ENCODE peak calls at places on chromosome 22, in four cellular contexts. O, P, K and G are unnamed samples.

GRCh38 chr22:17797721-17798559 is 23.7 kb upstream of the BID start:
- DNase-seq in K (no peak), P (peak; percentile 95), O (no peak), G (peak; percentile 70)

GRCh38 chr22:35963237-35963810 is 65.3 kb downstream of the RBFOX2 start:
- DNase-seq in O (no peak), P (no peak), K (no peak), G (no peak)

GRCh38 chr22:48651981-48652538 is 1175.6 kb downstream of the BRD1 start:
- DNase-seq in P (no peak), O (no peak), K (no peak), G (no peak)

GRCh38 chr22:32477608-32478007 is 3.0 kb downstream of the FBXO7 start:
- DNase-seq in O (no peak), K (no peak), P (no peak), G (no peak)

GRCh38 chr22:41367039-41367679 is 14.6 kb upstream of the TEF start:
- DNase-seq in O (peak; percentile 80), P (no peak), K (no peak), G (no peak)

GRCh38 chr22:42365942-42366660 is 66.1 kb downstream of the NFAM1 start:
- DNase-seq in K (no peak), O (no peak), P (no peak), G (no peak)

GRCh38 chr22:34814260-34814659 is 251.7 kb upstream of the ISX start:
- DNase-seq in P (no peak), K (no peak), O (peak; percentile 10), G (no peak)

GRCh38 chr22:47396105-47396504 is 633.7 kb downstream of the TBC1D22A start:
- DNase-seq in O (no peak), P (no peak), K (no peak), G (no peak)

GRCh38 chr22:43533131-43533530 is 121.3 kb downstream of the MPPED1 start:
- DNase-seq in P (no peak), O (no peak), K (no peak), G (no peak)

GRCh38 chr22:40203568-40203967 is 25.8 kb downstream of the TNRC6B start:
- DNase-seq in O (no peak), P (no peak), K (no peak), G (no peak)

GRCh38 chr22:29079218-29079901 is 6.5 kb downstream of the KREMEN1 start:
- DNase-seq in O (no peak), P (no peak), K (no peak), G (no peak)

GRCh38 chr22:48464246-48464645 is 1363.4 kb downstream of the BRD1 start:
- DNase-seq in O (no peak), P (no peak), K (no peak), G (no peak)

GRCh38 chr22:40202225-40202944 is 24.7 kb downstream of the TNRC6B start:
- DNase-seq in O (no peak), P (no peak), K (no peak), G (no peak)

GRCh38 chr22:47190276-47190956 is 428.0 kb downstream of the TBC1D22A start:
- DNase-seq in O (no peak), P (no peak), K (no peak), G (no peak)

GRCh38 chr22:22059476-22060002 is 77.0 kb upstream of the TOP3B start:
- DNase-seq in K (no peak), P (no peak), O (no peak), G (no peak)

GRCh38 chr22:46508391-46508999 is 28.9 kb downstream of the CELSR1 start:
- DNase-seq in P (no peak), K (no peak), O (no peak), G (no peak)

GRCh38 chr22:17486719-17487118 is 76.6 kb upstream of the SLC25A18 start:
- DNase-seq in K (no peak), P (no peak), O (no peak), G (no peak)

GRCh38 chr22:16608931-16609330 is 16.3 kb upstream of the CCT8L2 start:
- DNase-seq in K (no peak), O (no peak), P (no peak), G (no peak)

GRCh38 chr22:42172385-42173172 is 42.0 kb upstream of the CYP2D6 start:
- DNase-seq in O (peak; percentile 74), K (no peak), P (no peak), G (no peak)

GRCh38 chr22:42688241-42688913 is 32.3 kb downstream of the A4GALT start:
- DNase-seq in P (no peak), K (no peak), O (peak; percentile 57), G (no peak)

GRCh38 chr22:34960005-34960404 is 106.0 kb upstream of the ISX start:
- DNase-seq in P (no peak), K (no peak), O (no peak), G (no peak)

GRCh38 chr22:32255726-32256125 is 579 bp upstream of the SLC5A4 start:
- DNase-seq in O (no peak), P (no peak), K (no peak), G (no peak)

GRCh38 chr22:35399114-35399677 is 744 bp upstream of the MCM5 start:
- DNase-seq in P (no peak), O (no peak), K (no peak), G (no peak)

GRCh38 chr22:22408731-22409696 is 99.5 kb downstream of the ZNF280B start:
- DNase-seq in P (no peak), O (peak; percentile 45), K (no peak), G (peak; percentile 33)

GRCh38 chr22:22045576-22046335 is 63.2 kb upstream of the TOP3B start:
- DNase-seq in K (no peak), P (no peak), O (no peak), G (no peak)

GRCh38 chr22:22030493-22031182 is 48.1 kb upstream of the TOP3B start:
- DNase-seq in K (no peak), O (peak; percentile 13), P (peak; percentile 84), G (peak; percentile 41)

GRCh38 chr22:29744902-29745301 is 21.9 kb downstream of the ZMAT5 start:
- DNase-seq in O (no peak), K (no peak), P (no peak), G (no peak)

DNA sequence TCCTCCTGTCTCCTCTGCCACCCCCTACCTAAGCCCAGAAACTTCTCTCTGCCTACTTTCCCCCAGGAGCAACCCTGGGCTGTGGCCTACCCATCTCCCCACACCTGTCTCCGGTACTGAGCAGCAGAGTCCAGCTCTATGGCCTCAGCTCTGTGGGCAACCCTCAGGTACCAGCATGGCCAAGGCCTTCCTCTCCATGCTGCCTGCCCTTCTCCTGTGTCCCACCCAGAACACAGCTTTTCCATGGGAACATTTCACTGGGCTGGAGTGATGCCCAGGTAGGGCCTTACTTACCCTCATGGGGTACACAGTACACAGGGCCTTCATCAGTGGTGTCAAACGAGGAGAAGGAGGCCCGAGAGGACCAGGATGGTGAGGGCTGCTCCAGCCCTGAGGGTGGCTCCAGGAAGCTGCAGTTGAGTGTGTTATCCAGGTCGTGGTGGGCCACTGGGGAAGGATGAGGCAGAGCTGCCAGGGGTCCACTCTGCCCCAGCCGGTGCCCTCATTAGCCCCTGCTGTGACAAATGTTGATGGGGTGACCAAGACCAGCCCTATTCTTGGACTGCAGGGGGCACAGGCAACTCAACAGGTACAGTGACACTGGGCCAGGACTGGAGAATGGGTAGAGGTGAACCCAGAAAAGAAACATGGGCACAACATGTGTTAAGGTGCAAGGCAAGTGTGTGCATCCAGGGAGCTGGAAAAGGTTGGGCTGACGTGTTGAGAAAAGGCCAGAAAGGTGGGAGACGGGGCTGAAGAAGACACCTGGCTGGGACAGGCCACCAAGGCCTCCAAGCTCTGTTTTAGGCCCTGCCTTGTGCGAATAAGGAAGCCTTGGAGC is 10.3 kb downstream of the SCARF2 start:
- DNase-seq in O (no peak), K (no peak), P (no peak), G (no peak)
- TF ChIP-seq TAF1 in O (no peak), K (no peak), P (no peak), G (no peak)

GRCh38 chr22:25208328-25208727 is 8.7 kb downstream of the CRYBB3 start:
- DNase-seq in P (no peak), O (no peak), K (no peak), G (no peak)

GRCh38 chr22:25207553-25208157 is 8.0 kb downstream of the CRYBB3 start:
- DNase-seq in O (no peak), P (no peak), K (no peak), G (no peak)

GRCh38 chr22:25203082-25203481 is 3.4 kb downstream of the CRYBB3 start:
- DNase-seq in K (no peak), P (no peak), O (no peak), G (no peak)

GRCh38 chr22:25206998-25207397 is 7.3 kb downstream of the CRYBB3 start:
- DNase-seq in K (no peak), P (no peak), O (no peak), G (no peak)

DNA sequence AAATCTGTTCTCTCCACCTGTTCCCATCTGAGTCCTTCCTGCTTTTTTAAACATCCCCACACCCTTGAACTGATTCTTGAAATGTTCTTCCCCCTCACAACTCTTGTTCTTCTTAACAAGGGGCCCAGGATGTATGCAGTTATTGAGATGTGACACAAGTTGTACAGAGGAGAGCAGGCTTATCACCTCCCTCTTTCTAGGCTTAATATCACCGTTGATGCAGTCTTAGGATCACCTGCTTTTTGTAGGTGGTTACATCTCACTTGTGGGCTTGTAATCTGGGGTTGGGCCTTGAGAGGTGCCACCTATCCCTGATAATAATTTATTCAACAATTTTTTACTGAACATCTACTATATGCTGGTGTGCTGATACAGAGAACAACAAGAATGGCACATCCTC is 6.2 kb downstream of the CRYBB3 start:
- DNase-seq in K (no peak), P (no peak), O (no peak), G (no peak)
- TF ChIP-seq POLR2A in K (no peak), P (no peak), O (no peak), G (no peak)

GRCh38 chr22:50294319-50294656 is 13.2 kb downstream of the PLXNB2 start:
- DNase-seq in K (no peak), O (no peak), P (no peak), G (no peak)

GRCh38 chr22:50289942-50290630 is 17.4 kb downstream of the PLXNB2 start:
- DNase-seq in O (no peak), K (no peak), P (no peak), G (no peak)

GRCh38 chr22:50296658-50297490 is 10.6 kb downstream of the PLXNB2 start:
- DNase-seq in O (peak; percentile 30), P (no peak), K (no peak), G (no peak)

GRCh38 chr22:50292643-50293440 is 14.6 kb downstream of the PLXNB2 start:
- DNase-seq in K (no peak), P (no peak), O (no peak), G (no peak)

DNA sequence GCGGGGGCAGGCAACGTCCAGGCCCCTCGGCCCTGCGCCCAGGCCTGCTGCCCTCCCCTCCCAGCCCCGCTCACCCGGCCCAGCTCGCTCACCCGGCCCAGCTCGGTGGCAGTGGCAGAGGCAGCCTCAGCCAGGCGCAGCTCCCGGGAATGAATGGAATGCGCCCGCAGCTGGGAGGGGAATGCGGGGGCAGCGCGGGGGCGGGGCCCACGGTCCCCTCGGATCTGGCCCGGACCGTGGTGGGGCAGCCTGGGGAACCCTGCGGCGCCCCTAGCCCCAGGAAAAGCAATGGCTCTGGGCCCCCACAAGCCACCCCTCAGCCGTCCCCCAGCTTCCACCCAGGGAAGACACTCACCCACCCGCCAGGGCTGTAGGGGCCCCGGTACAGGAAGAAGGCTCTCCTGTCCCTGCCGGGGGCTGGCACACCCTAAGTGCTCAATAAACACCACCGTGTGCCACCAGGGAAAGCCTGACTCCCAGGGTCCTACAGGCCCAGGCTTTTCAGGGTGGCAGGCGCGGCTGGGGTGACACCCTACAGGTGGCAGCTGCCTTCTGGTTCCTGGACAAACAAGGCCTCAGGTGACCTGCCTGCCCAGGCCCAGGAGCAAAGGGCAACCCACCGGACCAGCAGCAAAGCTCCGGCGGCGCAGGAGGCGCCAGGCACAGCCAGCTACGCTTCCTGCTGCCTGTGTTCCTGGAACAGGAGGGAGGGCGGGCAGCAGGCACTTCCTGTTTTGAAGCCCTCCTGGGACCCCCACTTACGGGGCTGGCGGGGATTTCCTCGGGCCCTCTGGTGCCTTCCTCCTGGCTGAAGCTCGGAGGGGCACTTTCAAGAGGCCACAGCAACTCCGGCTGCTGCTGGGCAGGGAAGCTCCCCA is 13.8 kb downstream of the PLXNB2 start:
- DNase-seq in K (no peak), O (peak; percentile 87), P (no peak), G (no peak)
- TF ChIP-seq TAF1 in K (peak; percentile 49), O (peak; percentile 76), P (no peak), G (no peak)

GRCh38 chr22:23716811-23717801 is 26.3 kb downstream of the RGL4 start:
- DNase-seq in O (peak; percentile 67), K (peak; percentile 64), P (peak; percentile 53), G (peak; percentile 99)
- TF ChIP-seq POLR2A in O (peak; percentile 79), K (peak; percentile 71), P (peak; percentile 97), G (peak; percentile 94)